ENCODE peak calls at places on chromosomes 6 and 20, in six cellular contexts. One of them, this sample, is unnamed.
A peak's percentile ranks its signal among the peaks of the same experiment; 100 is the strongest.

GRCh38 chr6:87029711-87030314 is 65.1 kb downstream of the CGA start:
- DNase-seq in stomach: no peak
- DNase-seq in neural progenitor cell: peak; percentile 30
- DNase-seq in thyroid gland: no peak
- DNase-seq in fibroblast of lung: peak; percentile 77
- DNase-seq in tibial artery: no peak
- DNase-seq in this sample: no peak

GRCh38 chr20:15446373-15446772 is 1109.0 kb upstream of the FLRT3 start:
- DNase-seq in thyroid gland: peak; percentile 19
- DNase-seq in neural progenitor cell: no peak
- DNase-seq in tibial artery: no peak
- DNase-seq in fibroblast of lung: no peak
- DNase-seq in stomach: no peak
- DNase-seq in this sample: peak; percentile 15

GRCh38 chr6:4800662-4801061 is 24.5 kb downstream of the CDYL start:
- DNase-seq in fibroblast of lung: no peak
- DNase-seq in tibial artery: no peak
- DNase-seq in neural progenitor cell: no peak
- DNase-seq in thyroid gland: no peak
- DNase-seq in stomach: no peak
- DNase-seq in this sample: no peak

GRCh38 chr20:21514553-21515251 is 838 bp upstream of the NKX2-2 start:
- DNase-seq in neural progenitor cell: peak; percentile 69
- DNase-seq in tibial artery: no peak
- DNase-seq in fibroblast of lung: no peak
- DNase-seq in thyroid gland: no peak
- DNase-seq in stomach: no peak
- DNase-seq in this sample: no peak

GRCh38 chr6:137309078-137309762 is 90.0 kb upstream of the IFNGR1 start:
- DNase-seq in thyroid gland: peak; percentile 83
- DNase-seq in neural progenitor cell: no peak
- DNase-seq in tibial artery: peak; percentile 71
- DNase-seq in fibroblast of lung: peak; percentile 49
- DNase-seq in stomach: peak; percentile 86
- DNase-seq in this sample: peak; percentile 73

GRCh38 chr20:10432079-10432478 is 1.9 kb downstream of the MKKS start:
- DNase-seq in neural progenitor cell: no peak
- DNase-seq in thyroid gland: no peak
- DNase-seq in tibial artery: no peak
- DNase-seq in stomach: no peak
- DNase-seq in fibroblast of lung: no peak
- DNase-seq in this sample: no peak

GRCh38 chr20:34627458-34627857 is 49.4 kb downstream of the PIGU start:
- DNase-seq in thyroid gland: no peak
- DNase-seq in neural progenitor cell: no peak
- DNase-seq in stomach: no peak
- DNase-seq in tibial artery: no peak
- DNase-seq in fibroblast of lung: no peak
- DNase-seq in this sample: no peak

GRCh38 chr20:64277571-64278318 is 22.2 kb downstream of the PCMTD2 start:
- DNase-seq in neural progenitor cell: no peak
- DNase-seq in tibial artery: no peak
- DNase-seq in stomach: no peak
- DNase-seq in thyroid gland: no peak
- DNase-seq in fibroblast of lung: no peak
- DNase-seq in this sample: no peak

GRCh38 chr20:63552481-63553249 is 1.3 kb upstream of the FNDC11 start:
- DNase-seq in stomach: no peak
- DNase-seq in tibial artery: no peak
- DNase-seq in neural progenitor cell: no peak
- DNase-seq in thyroid gland: no peak
- DNase-seq in fibroblast of lung: no peak
- DNase-seq in this sample: no peak

GRCh38 chr20:17226410-17227198 is at the start of gene PCSK2:
- DNase-seq in stomach: peak; percentile 34
- DNase-seq in tibial artery: no peak
- DNase-seq in thyroid gland: peak; percentile 85
- DNase-seq in fibroblast of lung: peak; percentile 20
- DNase-seq in neural progenitor cell: peak; percentile 97
- DNase-seq in this sample: peak; percentile 24

GRCh38 chr6:114084327-114084890 is 113.5 kb upstream of the HDAC2 start:
- DNase-seq in tibial artery: no peak
- DNase-seq in stomach: no peak
- DNase-seq in fibroblast of lung: peak; percentile 23
- DNase-seq in thyroid gland: peak; percentile 10
- DNase-seq in neural progenitor cell: no peak
- DNase-seq in this sample: no peak

GRCh38 chr6:90538651-90539050 is 48.2 kb downstream of the MAP3K7 start:
- DNase-seq in neural progenitor cell: no peak
- DNase-seq in stomach: peak; percentile 58
- DNase-seq in tibial artery: no peak
- DNase-seq in fibroblast of lung: peak; percentile 21
- DNase-seq in thyroid gland: no peak
- DNase-seq in this sample: no peak

GRCh38 chr6:169627736-169628423 is 73.9 kb downstream of the WDR27 start:
- DNase-seq in thyroid gland: peak; percentile 91
- DNase-seq in stomach: no peak
- DNase-seq in fibroblast of lung: no peak
- DNase-seq in neural progenitor cell: no peak
- DNase-seq in tibial artery: no peak
- DNase-seq in this sample: no peak

GRCh38 chr20:25308671-25309394 is 60.9 kb downstream of the PYGB start:
- DNase-seq in fibroblast of lung: peak; percentile 82
- DNase-seq in thyroid gland: no peak
- DNase-seq in stomach: no peak
- DNase-seq in tibial artery: no peak
- DNase-seq in neural progenitor cell: no peak
- DNase-seq in this sample: no peak

GRCh38 chr6:139126255-139126654 is 8.6 kb upstream of the HECA start:
- DNase-seq in thyroid gland: no peak
- DNase-seq in stomach: no peak
- DNase-seq in fibroblast of lung: peak; percentile 89
- DNase-seq in tibial artery: peak; percentile 59
- DNase-seq in neural progenitor cell: no peak
- DNase-seq in this sample: no peak

GRCh38 chr6:140602843-140603242 is 1228.4 kb upstream of the CITED2 start:
- DNase-seq in stomach: no peak
- DNase-seq in tibial artery: no peak
- DNase-seq in neural progenitor cell: no peak
- DNase-seq in fibroblast of lung: no peak
- DNase-seq in thyroid gland: no peak
- DNase-seq in this sample: no peak

GRCh38 chr6:43790031-43790430 is 20.0 kb downstream of the VEGFA start:
- DNase-seq in thyroid gland: no peak
- DNase-seq in neural progenitor cell: no peak
- DNase-seq in tibial artery: peak; percentile 89
- DNase-seq in stomach: no peak
- DNase-seq in fibroblast of lung: peak; percentile 60
- DNase-seq in this sample: peak; percentile 64

GRCh38 chr20:50379049-50379990 is 130.9 kb upstream of the PTPN1 start:
- DNase-seq in thyroid gland: peak; percentile 79
- DNase-seq in fibroblast of lung: peak; percentile 97
- DNase-seq in neural progenitor cell: no peak
- DNase-seq in tibial artery: peak; percentile 96
- DNase-seq in stomach: peak; percentile 95
- DNase-seq in this sample: peak; percentile 93

DNA sequence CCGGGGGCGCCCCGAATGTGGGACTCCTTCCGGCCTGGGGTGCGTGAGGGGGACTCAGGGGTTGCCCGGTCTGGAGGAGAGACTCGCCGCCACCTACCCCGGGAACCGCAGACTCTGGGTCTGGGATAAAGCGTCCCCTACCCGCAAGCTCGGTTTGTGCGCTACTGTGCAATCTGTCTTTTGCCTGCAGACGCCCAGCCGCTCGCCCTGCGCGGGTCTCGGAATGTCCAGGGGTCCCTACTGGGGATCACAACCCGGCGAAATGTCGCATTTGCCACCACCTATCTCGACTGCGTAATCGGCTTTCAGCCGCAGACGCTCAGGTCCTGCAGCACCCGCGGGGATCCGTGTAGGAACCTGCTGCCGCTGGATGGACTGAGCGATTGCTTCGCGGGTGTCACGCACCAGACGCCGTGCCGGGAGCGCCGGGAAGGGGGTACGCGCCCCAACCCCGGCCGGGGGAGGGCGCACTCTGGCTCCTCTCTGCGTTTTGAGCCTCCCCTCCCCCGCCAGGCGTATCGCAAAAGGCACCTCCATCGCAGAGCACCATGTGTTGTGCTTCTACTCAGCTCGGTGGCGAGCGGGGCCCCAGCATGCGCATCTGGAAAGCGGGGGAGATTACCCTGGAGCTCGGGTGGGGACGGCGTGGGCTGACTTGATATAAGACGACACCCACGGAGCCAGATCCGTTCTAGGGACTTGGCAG is 824 bp upstream of the PTPRA start:
- DNase-seq in tibial artery: peak; percentile 50
- DNase-seq in thyroid gland: peak; percentile 61
- DNase-seq in neural progenitor cell: peak; percentile 86
- DNase-seq in fibroblast of lung: peak; percentile 60
- DNase-seq in stomach: peak; percentile 64
- DNase-seq in this sample: peak; percentile 60
- TF ChIP-seq CTCF in tibial artery: no peak
- TF ChIP-seq CTCF in thyroid gland: peak; percentile 17
- TF ChIP-seq CTCF in neural progenitor cell: peak; percentile 49
- TF ChIP-seq CTCF in fibroblast of lung: peak; percentile 25
- TF ChIP-seq CTCF in stomach: no peak
- TF ChIP-seq CTCF in this sample: no peak

GRCh38 chr20:1392693-1393506 is at the start of gene FKBP1A:
- DNase-seq in fibroblast of lung: peak; percentile 90
- DNase-seq in stomach: peak; percentile 95
- DNase-seq in thyroid gland: peak; percentile 92
- DNase-seq in tibial artery: peak; percentile 85
- DNase-seq in neural progenitor cell: peak; percentile 90
- DNase-seq in this sample: peak; percentile 91

GRCh38 chr20:1391640-1392442 is 1.0 kb downstream of the FKBP1A start:
- DNase-seq in thyroid gland: peak; percentile 53
- DNase-seq in stomach: no peak
- DNase-seq in neural progenitor cell: peak; percentile 32
- DNase-seq in fibroblast of lung: peak; percentile 63
- DNase-seq in tibial artery: no peak
- DNase-seq in this sample: no peak

GRCh38 chr20:1390552-1391403 is 2.1 kb downstream of the FKBP1A start:
- DNase-seq in fibroblast of lung: no peak
- DNase-seq in thyroid gland: peak; percentile 72
- DNase-seq in neural progenitor cell: no peak
- DNase-seq in stomach: no peak
- DNase-seq in tibial artery: no peak
- DNase-seq in this sample: no peak

GRCh38 chr20:1392443-1392692 is 486 bp downstream of the FKBP1A start:
- DNase-seq in fibroblast of lung: no peak
- DNase-seq in neural progenitor cell: no peak
- DNase-seq in tibial artery: no peak
- DNase-seq in thyroid gland: peak; percentile 18
- DNase-seq in stomach: no peak
- DNase-seq in this sample: no peak

DNA sequence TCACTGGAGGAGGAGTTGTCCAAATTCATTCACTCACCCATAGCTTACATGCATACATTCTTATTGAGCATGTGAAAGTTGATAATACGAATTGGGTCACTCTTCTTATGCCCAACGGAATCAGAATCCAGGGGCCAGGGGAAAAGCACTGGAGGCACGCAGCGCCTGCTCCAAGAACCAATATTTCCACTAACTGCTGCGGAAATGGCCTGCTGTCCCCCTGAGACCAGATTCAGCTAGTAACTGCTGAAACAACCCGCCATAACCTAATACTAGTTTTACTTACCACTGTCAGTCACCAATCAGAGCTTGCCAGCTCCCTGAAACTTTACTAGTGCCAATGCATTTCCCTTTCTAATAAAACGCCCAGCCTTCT is 641 bp upstream of the FKBP1A start:
- DNase-seq in thyroid gland: no peak
- DNase-seq in fibroblast of lung: no peak
- DNase-seq in stomach: no peak
- DNase-seq in neural progenitor cell: no peak
- DNase-seq in tibial artery: no peak
- DNase-seq in this sample: no peak
- H3K27ac ChIP-seq in thyroid gland: peak overlapping the region; percentile 85
- H3K27ac ChIP-seq in fibroblast of lung: peak overlapping the region; percentile 79
- H3K27ac ChIP-seq in stomach: peak overlapping the region; percentile 90
- H3K27ac ChIP-seq in neural progenitor cell: no peak overlapping the region
- H3K27ac ChIP-seq in tibial artery: peak overlapping the region; percentile 71
- H3K27ac ChIP-seq in this sample: peak overlapping the region; percentile 93

GRCh38 chr6:36875250-36875633 is 639 bp upstream of the PPIL1 start:
- DNase-seq in tibial artery: no peak
- DNase-seq in thyroid gland: no peak
- DNase-seq in neural progenitor cell: no peak
- DNase-seq in fibroblast of lung: no peak
- DNase-seq in stomach: no peak
- DNase-seq in this sample: no peak

GRCh38 chr6:36873612-36874011 is 991 bp downstream of the PPIL1 start:
- DNase-seq in thyroid gland: no peak
- DNase-seq in tibial artery: no peak
- DNase-seq in neural progenitor cell: no peak
- DNase-seq in stomach: no peak
- DNase-seq in fibroblast of lung: no peak
- DNase-seq in this sample: no peak

GRCh38 chr6:36874016-36874442 is 574 bp downstream of the PPIL1 start:
- DNase-seq in fibroblast of lung: no peak
- DNase-seq in thyroid gland: no peak
- DNase-seq in stomach: no peak
- DNase-seq in tibial artery: no peak
- DNase-seq in neural progenitor cell: no peak
- DNase-seq in this sample: no peak

GRCh38 chr6:36873115-36873514 is 1.5 kb downstream of the PPIL1 start:
- DNase-seq in stomach: no peak
- DNase-seq in neural progenitor cell: no peak
- DNase-seq in tibial artery: no peak
- DNase-seq in fibroblast of lung: no peak
- DNase-seq in thyroid gland: no peak
- DNase-seq in this sample: no peak

GRCh38 chr6:36874443-36875249 is at the start of gene PPIL1:
- DNase-seq in stomach: peak; percentile 84
- DNase-seq in neural progenitor cell: peak; percentile 91
- DNase-seq in thyroid gland: peak; percentile 81
- DNase-seq in fibroblast of lung: peak; percentile 94
- DNase-seq in tibial artery: peak; percentile 75
- DNase-seq in this sample: peak; percentile 78
- H3K4me3 ChIP-seq in stomach: peak within 1 kb of the TSS; percentile 80
- H3K4me3 ChIP-seq in neural progenitor cell: peak within 1 kb of the TSS; percentile 84
- H3K4me3 ChIP-seq in thyroid gland: peak within 1 kb of the TSS; percentile 94
- H3K4me3 ChIP-seq in fibroblast of lung: peak within 1 kb of the TSS; percentile 79
- H3K4me3 ChIP-seq in tibial artery: peak within 1 kb of the TSS; percentile 81
- H3K4me3 ChIP-seq in this sample: peak within 1 kb of the TSS; percentile 88

GRCh38 chr6:24720604-24721460 is 1.9 kb upstream of the C6orf62 start:
- DNase-seq in fibroblast of lung: peak; percentile 100
- DNase-seq in thyroid gland: peak; percentile 100
- DNase-seq in tibial artery: peak; percentile 100
- DNase-seq in neural progenitor cell: peak; percentile 100
- DNase-seq in stomach: peak; percentile 100
- DNase-seq in this sample: peak; percentile 100
- TF ChIP-seq CTCF in fibroblast of lung: no peak
- TF ChIP-seq CTCF in thyroid gland: no peak
- TF ChIP-seq CTCF in tibial artery: no peak
- TF ChIP-seq CTCF in neural progenitor cell: no peak
- TF ChIP-seq CTCF in stomach: peak; percentile 4
- TF ChIP-seq CTCF in this sample: peak; percentile 11